ENCODE peak calls at places on chromosome 7, in eight cellular contexts. N is ovary; E is mammary epithelial cell; M is upper lobe of right lung; D is neuronal stem cell; B is CD4-positive, alpha-beta T cell; T is fibroblast of lung; S is heart left ventricle. G is an unnamed sample.
A peak's percentile ranks its signal among the peaks of the same experiment; 100 is the strongest.

GRCh38 chr7:130277763-130278643 is 11.3 kb downstream of the CPA2 start:
- DNase-seq in N (peak; percentile 59), E (no peak), M (no peak), D (peak; percentile 24), B (no peak), T (peak; percentile 70), S (peak; percentile 55), G (peak; percentile 63)

GRCh38 chr7:30102281-30102680 is 32.5 kb upstream of the MTURN start:
- DNase-seq in N (no peak), E (no peak), M (no peak), D (no peak), B (no peak), T (no peak), S (no peak), G (no peak)

GRCh38 chr7:13949939-13950338 is 39.5 kb downstream of the ETV1 start:
- DNase-seq in N (no peak), E (no peak), M (no peak), D (no peak), B (no peak), T (no peak), S (no peak), G (no peak)

GRCh38 chr7:140722254-140722653 is 25.7 kb downstream of the NDUFB2 start:
- DNase-seq in N (no peak), E (no peak), M (no peak), D (no peak), B (no peak), T (no peak), S (no peak), G (no peak)

GRCh38 chr7:55476071-55476803 is 96.1 kb downstream of the VOPP1 start:
- DNase-seq in N (no peak), E (no peak), M (no peak), D (no peak), B (no peak), T (peak; percentile 91), S (no peak), G (no peak)

GRCh38 chr7:36283171-36283570 is 106.5 kb upstream of the ANLN start:
- DNase-seq in N (no peak), E (no peak), M (no peak), D (no peak), B (no peak), T (no peak), S (no peak), G (no peak)

GRCh38 chr7:822692-823276 is 9.5 kb upstream of the SUN1 start:
- DNase-seq in N (peak; percentile 19), E (no peak), M (no peak), D (no peak), B (no peak), T (no peak), S (no peak), G (no peak)

GRCh38 chr7:44218418-44219201 is 17.8 kb downstream of the YKT6 start:
- DNase-seq in N (peak; percentile 7), E (no peak), M (peak; percentile 49), D (peak; percentile 42), B (no peak), T (peak; percentile 10), S (no peak), G (peak; percentile 42)

GRCh38 chr7:87325576-87326370 is 19.7 kb upstream of the CROT start:
- DNase-seq in N (no peak), E (no peak), M (no peak), D (no peak), B (no peak), T (no peak), S (no peak), G (no peak)
- H3K9me3 ChIP-seq in N (no peaks in the 10 kb centered on the region), E (peaks cover 34% of the 10 kb centered on the region), M (peaks cover 29% of the 10 kb centered on the region), D (peaks cover 84% of the 10 kb centered on the region), B (peaks cover 26% of the 10 kb centered on the region), T (peaks cover 3% of the 10 kb centered on the region), S (peaks cover 4% of the 10 kb centered on the region), G (peaks cover 5% of the 10 kb centered on the region)

DNA sequence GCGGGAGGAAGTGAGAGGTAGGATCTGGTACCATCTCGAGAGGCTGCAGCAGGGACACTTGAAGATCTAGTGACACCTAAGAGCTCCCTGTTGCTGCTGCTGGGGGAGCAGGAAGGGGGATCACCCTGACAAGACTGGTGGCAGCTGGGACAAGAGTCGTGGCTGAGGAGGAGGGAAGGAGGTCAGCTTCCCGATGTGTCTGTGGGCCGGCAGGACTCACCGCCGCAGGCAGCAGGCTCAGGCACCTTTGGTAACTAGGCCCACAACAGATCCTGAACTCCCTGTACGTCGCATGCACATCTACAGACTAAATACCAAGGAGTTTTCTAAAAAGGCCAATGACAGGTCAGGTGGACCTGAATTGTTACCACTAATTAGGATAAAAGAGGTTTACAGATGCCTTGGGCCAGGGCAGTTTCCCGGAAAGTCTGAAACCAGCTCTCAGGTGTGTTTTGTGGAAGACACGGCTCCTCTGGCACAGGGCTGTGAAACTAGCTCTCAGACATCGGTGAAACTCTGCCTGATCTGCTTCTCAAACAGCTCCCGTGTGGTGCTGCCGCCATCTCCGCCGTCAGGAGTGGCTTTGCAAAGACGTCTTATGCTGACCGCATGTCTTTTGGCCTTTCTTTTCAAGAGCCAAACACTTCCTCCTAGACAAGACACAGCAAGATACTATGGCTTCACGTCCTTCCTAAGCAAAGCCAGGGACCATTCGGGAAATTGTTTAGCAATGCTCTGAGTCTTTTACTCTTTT is 609.7 kb downstream of the PTPRN2 start:
- DNase-seq in N (no peak), E (no peak), M (peak; percentile 26), D (no peak), B (no peak), T (no peak), S (no peak), G (no peak)
- H3K9me3 ChIP-seq in N (no peaks in the 10 kb centered on the region), E (peaks cover 37% of the 10 kb centered on the region), M (peaks cover 13% of the 10 kb centered on the region), D (peaks cover 3% of the 10 kb centered on the region), B (peaks cover 28% of the 10 kb centered on the region), T (no peaks in the 10 kb centered on the region), S (no peaks in the 10 kb centered on the region), G (peaks cover 1% of the 10 kb centered on the region)

DNA sequence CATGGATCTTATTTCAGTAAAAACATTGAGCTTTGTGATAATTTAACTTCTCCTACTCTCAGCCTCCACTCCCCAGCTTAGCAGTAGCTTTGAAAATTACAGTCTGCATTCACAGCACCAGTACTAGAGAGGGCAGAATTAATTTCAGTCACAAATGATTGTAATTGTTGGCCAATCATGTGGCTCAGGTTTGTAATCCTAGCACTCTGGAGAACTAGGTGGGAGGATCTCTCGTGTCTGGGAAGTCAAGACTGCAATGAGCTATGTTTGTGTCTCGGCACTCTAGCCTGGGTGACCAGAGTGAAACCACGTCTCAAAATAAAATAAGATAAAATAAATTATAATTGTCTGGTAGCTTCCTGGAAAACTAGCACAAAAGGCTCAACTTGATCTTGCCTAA is 620.9 kb downstream of the TNS3 start:
- DNase-seq in N (no peak), E (no peak), M (no peak), D (no peak), B (no peak), T (peak; percentile 48), S (no peak), G (no peak)
- H3K9me3 ChIP-seq in N (no peaks in the 10 kb centered on the region), E (peaks cover 6% of the 10 kb centered on the region), M (peaks cover 11% of the 10 kb centered on the region), D (peaks cover 2% of the 10 kb centered on the region), B (peaks cover 29% of the 10 kb centered on the region), T (no peaks in the 10 kb centered on the region), S (no peaks in the 10 kb centered on the region), G (peaks cover 1% of the 10 kb centered on the region)

DNA sequence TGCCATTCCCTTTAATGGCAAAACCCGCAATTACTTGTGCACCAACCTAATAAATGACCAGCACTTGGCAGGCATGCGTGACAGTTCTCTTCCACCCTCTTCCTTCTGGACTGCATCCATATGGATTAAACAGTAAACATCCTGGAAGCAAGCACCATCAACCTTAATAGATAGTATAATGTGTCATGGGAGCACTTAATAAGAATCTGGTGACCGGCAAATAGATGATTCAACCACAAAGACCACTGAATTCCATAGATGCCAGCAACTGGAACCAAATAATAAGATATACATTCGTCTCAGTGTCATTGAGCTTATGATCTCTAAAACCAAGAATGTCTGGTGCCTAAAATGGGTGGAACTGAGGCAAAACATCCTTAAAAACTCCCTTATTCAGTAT is 610.1 kb downstream of the CALN1 start:
- DNase-seq in N (no peak), E (no peak), M (no peak), D (no peak), B (no peak), T (peak; percentile 76), S (no peak), G (no peak)
- H3K9me3 ChIP-seq in N (no peaks in the 10 kb centered on the region), E (peaks cover 16% of the 10 kb centered on the region), M (no peaks in the 10 kb centered on the region), D (no peaks in the 10 kb centered on the region), B (peaks cover 15% of the 10 kb centered on the region), T (no peaks in the 10 kb centered on the region), S (no peaks in the 10 kb centered on the region), G (peaks cover 2% of the 10 kb centered on the region)